ENCODE peak calls at places on chromosomes 2 and 18, in ten cellular contexts. One of them, this sample, is unnamed.

GRCh38 chr2:69517410-69517809 is 80.2 kb upstream of the NFU1 start:
- DNase-seq in BJ: no peak
- DNase-seq in stimulated activated CD4-positive, alpha-beta T cell treated with anti-CD3 and anti-CD28 coated beads, Interleukin-1b, Interleukin-23, amount 100 ng/mL, for 24 hours: no peak
- DNase-seq in Panc1: no peak
- DNase-seq in GOT3: no peak
- DNase-seq in mesenteric fat pad: no peak
- DNase-seq in NCI-H1417: no peak
- DNase-seq in HepG2: no peak
- DNase-seq in DMS 273 treated with DMSO at 0.1 percent for 48 hours: no peak
- DNase-seq in stimulated activated CD8-positive, alpha-beta memory T cell treated with anti-CD3 and anti-CD28 coated beads, Interleukin-4, amount 100 ng/mL, for 24 hours: no peak
- DNase-seq in this sample: no peak

GRCh38 chr2:101900375-101900774 is 91.4 kb upstream of the IL1R2 start:
- DNase-seq in GOT3: no peak
- DNase-seq in NCI-H1417: no peak
- DNase-seq in Panc1: no peak
- DNase-seq in mesenteric fat pad: no peak
- DNase-seq in stimulated activated CD8-positive, alpha-beta memory T cell treated with anti-CD3 and anti-CD28 coated beads, Interleukin-4, amount 100 ng/mL, for 24 hours: peak; percentile 4
- DNase-seq in DMS 273 treated with DMSO at 0.1 percent for 48 hours: no peak
- DNase-seq in stimulated activated CD4-positive, alpha-beta T cell treated with anti-CD3 and anti-CD28 coated beads, Interleukin-1b, Interleukin-23, amount 100 ng/mL, for 24 hours: peak; percentile 55
- DNase-seq in BJ: no peak
- DNase-seq in HepG2: no peak
- DNase-seq in this sample: no peak

GRCh38 chr2:120465989-120466703 is 120.2 kb downstream of the INHBB start:
- DNase-seq in stimulated activated CD4-positive, alpha-beta T cell treated with anti-CD3 and anti-CD28 coated beads, Interleukin-1b, Interleukin-23, amount 100 ng/mL, for 24 hours: no peak
- DNase-seq in DMS 273 treated with DMSO at 0.1 percent for 48 hours: no peak
- DNase-seq in GOT3: no peak
- DNase-seq in BJ: no peak
- DNase-seq in stimulated activated CD8-positive, alpha-beta memory T cell treated with anti-CD3 and anti-CD28 coated beads, Interleukin-4, amount 100 ng/mL, for 24 hours: no peak
- DNase-seq in NCI-H1417: peak; percentile 94
- DNase-seq in Panc1: no peak
- DNase-seq in HepG2: peak; percentile 100
- DNase-seq in mesenteric fat pad: no peak
- DNase-seq in this sample: no peak

GRCh38 chr2:203484266-203485112 is 50.6 kb downstream of the RAPH1 start:
- DNase-seq in BJ: no peak
- DNase-seq in mesenteric fat pad: no peak
- DNase-seq in stimulated activated CD4-positive, alpha-beta T cell treated with anti-CD3 and anti-CD28 coated beads, Interleukin-1b, Interleukin-23, amount 100 ng/mL, for 24 hours: no peak
- DNase-seq in GOT3: no peak
- DNase-seq in NCI-H1417: peak; percentile 31
- DNase-seq in DMS 273 treated with DMSO at 0.1 percent for 48 hours: no peak
- DNase-seq in stimulated activated CD8-positive, alpha-beta memory T cell treated with anti-CD3 and anti-CD28 coated beads, Interleukin-4, amount 100 ng/mL, for 24 hours: peak; percentile 19
- DNase-seq in Panc1: peak; percentile 45
- DNase-seq in HepG2: peak; percentile 46
- DNase-seq in this sample: no peak

GRCh38 chr18:13232971-13233565 is 14.5 kb downstream of the LDLRAD4 start:
- DNase-seq in HepG2: no peak
- DNase-seq in GOT3: no peak
- DNase-seq in DMS 273 treated with DMSO at 0.1 percent for 48 hours: no peak
- DNase-seq in stimulated activated CD8-positive, alpha-beta memory T cell treated with anti-CD3 and anti-CD28 coated beads, Interleukin-4, amount 100 ng/mL, for 24 hours: no peak
- DNase-seq in mesenteric fat pad: no peak
- DNase-seq in NCI-H1417: no peak
- DNase-seq in Panc1: no peak
- DNase-seq in BJ: no peak
- DNase-seq in stimulated activated CD4-positive, alpha-beta T cell treated with anti-CD3 and anti-CD28 coated beads, Interleukin-1b, Interleukin-23, amount 100 ng/mL, for 24 hours: no peak
- DNase-seq in this sample: no peak

GRCh38 chr2:128316777-128317185 is 1.9 kb downstream of the HS6ST1 start:
- DNase-seq in HepG2: no peak
- DNase-seq in stimulated activated CD4-positive, alpha-beta T cell treated with anti-CD3 and anti-CD28 coated beads, Interleukin-1b, Interleukin-23, amount 100 ng/mL, for 24 hours: no peak
- DNase-seq in DMS 273 treated with DMSO at 0.1 percent for 48 hours: no peak
- DNase-seq in stimulated activated CD8-positive, alpha-beta memory T cell treated with anti-CD3 and anti-CD28 coated beads, Interleukin-4, amount 100 ng/mL, for 24 hours: no peak
- DNase-seq in NCI-H1417: peak; percentile 11
- DNase-seq in mesenteric fat pad: peak; percentile 82
- DNase-seq in Panc1: no peak
- DNase-seq in GOT3: no peak
- DNase-seq in BJ: no peak
- DNase-seq in this sample: no peak

GRCh38 chr2:119142822-119143221 is 15.7 kb downstream of the C1QL2 start:
- DNase-seq in stimulated activated CD8-positive, alpha-beta memory T cell treated with anti-CD3 and anti-CD28 coated beads, Interleukin-4, amount 100 ng/mL, for 24 hours: no peak
- DNase-seq in BJ: no peak
- DNase-seq in mesenteric fat pad: no peak
- DNase-seq in DMS 273 treated with DMSO at 0.1 percent for 48 hours: no peak
- DNase-seq in Panc1: no peak
- DNase-seq in NCI-H1417: peak; percentile 80
- DNase-seq in GOT3: no peak
- DNase-seq in HepG2: peak; percentile 24
- DNase-seq in stimulated activated CD4-positive, alpha-beta T cell treated with anti-CD3 and anti-CD28 coated beads, Interleukin-1b, Interleukin-23, amount 100 ng/mL, for 24 hours: no peak
- DNase-seq in this sample: no peak

GRCh38 chr18:49359732-49360444 is 100.6 kb downstream of the DYM start:
- DNase-seq in stimulated activated CD8-positive, alpha-beta memory T cell treated with anti-CD3 and anti-CD28 coated beads, Interleukin-4, amount 100 ng/mL, for 24 hours: no peak
- DNase-seq in stimulated activated CD4-positive, alpha-beta T cell treated with anti-CD3 and anti-CD28 coated beads, Interleukin-1b, Interleukin-23, amount 100 ng/mL, for 24 hours: no peak
- DNase-seq in GOT3: no peak
- DNase-seq in DMS 273 treated with DMSO at 0.1 percent for 48 hours: no peak
- DNase-seq in HepG2: no peak
- DNase-seq in mesenteric fat pad: no peak
- DNase-seq in NCI-H1417: peak; percentile 59
- DNase-seq in BJ: peak; percentile 71
- DNase-seq in Panc1: no peak
- DNase-seq in this sample: no peak

GRCh38 chr2:11872247-11872947 is 126.0 kb downstream of the LPIN1 start:
- DNase-seq in NCI-H1417: peak; percentile 59
- DNase-seq in stimulated activated CD8-positive, alpha-beta memory T cell treated with anti-CD3 and anti-CD28 coated beads, Interleukin-4, amount 100 ng/mL, for 24 hours: no peak
- DNase-seq in GOT3: no peak
- DNase-seq in DMS 273 treated with DMSO at 0.1 percent for 48 hours: no peak
- DNase-seq in BJ: no peak
- DNase-seq in stimulated activated CD4-positive, alpha-beta T cell treated with anti-CD3 and anti-CD28 coated beads, Interleukin-1b, Interleukin-23, amount 100 ng/mL, for 24 hours: no peak
- DNase-seq in HepG2: no peak
- DNase-seq in mesenteric fat pad: no peak
- DNase-seq in Panc1: no peak
- DNase-seq in this sample: no peak

GRCh38 chr18:12768622-12769021 is 65.8 kb downstream of the PSMG2 start:
- DNase-seq in mesenteric fat pad: peak; percentile 14
- DNase-seq in DMS 273 treated with DMSO at 0.1 percent for 48 hours: no peak
- DNase-seq in NCI-H1417: no peak
- DNase-seq in Panc1: no peak
- DNase-seq in stimulated activated CD4-positive, alpha-beta T cell treated with anti-CD3 and anti-CD28 coated beads, Interleukin-1b, Interleukin-23, amount 100 ng/mL, for 24 hours: no peak
- DNase-seq in HepG2: no peak
- DNase-seq in BJ: no peak
- DNase-seq in stimulated activated CD8-positive, alpha-beta memory T cell treated with anti-CD3 and anti-CD28 coated beads, Interleukin-4, amount 100 ng/mL, for 24 hours: no peak
- DNase-seq in GOT3: no peak
- DNase-seq in this sample: no peak

GRCh38 chr2:75466708-75467311 is 93.9 kb downstream of the EVA1A start:
- DNase-seq in mesenteric fat pad: no peak
- DNase-seq in DMS 273 treated with DMSO at 0.1 percent for 48 hours: no peak
- DNase-seq in NCI-H1417: peak; percentile 48
- DNase-seq in stimulated activated CD8-positive, alpha-beta memory T cell treated with anti-CD3 and anti-CD28 coated beads, Interleukin-4, amount 100 ng/mL, for 24 hours: peak; percentile 1
- DNase-seq in BJ: no peak
- DNase-seq in GOT3: no peak
- DNase-seq in Panc1: no peak
- DNase-seq in stimulated activated CD4-positive, alpha-beta T cell treated with anti-CD3 and anti-CD28 coated beads, Interleukin-1b, Interleukin-23, amount 100 ng/mL, for 24 hours: no peak
- DNase-seq in HepG2: peak; percentile 39
- DNase-seq in this sample: no peak

GRCh38 chr2:55843096-55843991 is 80.2 kb downstream of the EFEMP1 start:
- DNase-seq in stimulated activated CD8-positive, alpha-beta memory T cell treated with anti-CD3 and anti-CD28 coated beads, Interleukin-4, amount 100 ng/mL, for 24 hours: no peak
- DNase-seq in Panc1: peak; percentile 93
- DNase-seq in HepG2: peak; percentile 59
- DNase-seq in mesenteric fat pad: no peak
- DNase-seq in DMS 273 treated with DMSO at 0.1 percent for 48 hours: no peak
- DNase-seq in stimulated activated CD4-positive, alpha-beta T cell treated with anti-CD3 and anti-CD28 coated beads, Interleukin-1b, Interleukin-23, amount 100 ng/mL, for 24 hours: no peak
- DNase-seq in BJ: peak; percentile 100
- DNase-seq in GOT3: peak; percentile 9
- DNase-seq in NCI-H1417: peak; percentile 82
- DNase-seq in this sample: no peak

GRCh38 chr2:223046470-223047053 is 5.4 kb upstream of the KCNE4 start:
- DNase-seq in GOT3: no peak
- DNase-seq in BJ: no peak
- DNase-seq in HepG2: no peak
- DNase-seq in stimulated activated CD4-positive, alpha-beta T cell treated with anti-CD3 and anti-CD28 coated beads, Interleukin-1b, Interleukin-23, amount 100 ng/mL, for 24 hours: no peak
- DNase-seq in stimulated activated CD8-positive, alpha-beta memory T cell treated with anti-CD3 and anti-CD28 coated beads, Interleukin-4, amount 100 ng/mL, for 24 hours: no peak
- DNase-seq in DMS 273 treated with DMSO at 0.1 percent for 48 hours: no peak
- DNase-seq in mesenteric fat pad: no peak
- DNase-seq in Panc1: no peak
- DNase-seq in NCI-H1417: no peak
- DNase-seq in this sample: no peak

GRCh38 chr2:95325590-95326432 is 28.7 kb downstream of the KCNIP3 start:
- DNase-seq in stimulated activated CD4-positive, alpha-beta T cell treated with anti-CD3 and anti-CD28 coated beads, Interleukin-1b, Interleukin-23, amount 100 ng/mL, for 24 hours: no peak
- DNase-seq in HepG2: no peak
- DNase-seq in BJ: no peak
- DNase-seq in stimulated activated CD8-positive, alpha-beta memory T cell treated with anti-CD3 and anti-CD28 coated beads, Interleukin-4, amount 100 ng/mL, for 24 hours: no peak
- DNase-seq in mesenteric fat pad: no peak
- DNase-seq in GOT3: no peak
- DNase-seq in DMS 273 treated with DMSO at 0.1 percent for 48 hours: no peak
- DNase-seq in NCI-H1417: no peak
- DNase-seq in Panc1: no peak
- DNase-seq in this sample: no peak